ENCODE peak calls at places on chromosomes 13 and 19, in six cellular contexts. One of them, this sample, is unnamed.

GRCh38 chr13:78022164-78022877 is 103.7 kb upstream of the EDNRB start:
- DNase-seq in hepatocyte: no peak
- DNase-seq in left lung: no peak
- DNase-seq in AG09319: no peak
- DNase-seq in GM13976: peak; percentile 42
- DNase-seq in tibial nerve: no peak
- DNase-seq in this sample: peak; percentile 10

GRCh38 chr13:98549006-98549727 is 27.7 kb downstream of the STK24 start:
- DNase-seq in hepatocyte: no peak
- DNase-seq in left lung: no peak
- DNase-seq in AG09319: peak; percentile 73
- DNase-seq in GM13976: no peak
- DNase-seq in tibial nerve: no peak
- DNase-seq in this sample: no peak

GRCh38 chr19:36246006-36246391 is 31.1 kb downstream of the ZNF146 start:
- DNase-seq in hepatocyte: no peak
- DNase-seq in left lung: no peak
- DNase-seq in AG09319: no peak
- DNase-seq in GM13976: peak; percentile 8
- DNase-seq in tibial nerve: no peak
- DNase-seq in this sample: no peak

GRCh38 chr13:44895584-44895983 is 93.7 kb downstream of the NUFIP1 start:
- DNase-seq in hepatocyte: no peak
- DNase-seq in left lung: no peak
- DNase-seq in AG09319: no peak
- DNase-seq in GM13976: no peak
- DNase-seq in tibial nerve: no peak
- DNase-seq in this sample: no peak

GRCh38 chr19:38180071-38180470 is 44.0 kb downstream of the DPF1 start:
- DNase-seq in hepatocyte: no peak
- DNase-seq in left lung: no peak
- DNase-seq in AG09319: no peak
- DNase-seq in GM13976: no peak
- DNase-seq in tibial nerve: no peak
- DNase-seq in this sample: no peak

GRCh38 chr13:45063261-45063870 is 56.9 kb upstream of the GTF2F2 start:
- DNase-seq in hepatocyte: no peak
- DNase-seq in left lung: no peak
- DNase-seq in AG09319: no peak
- DNase-seq in GM13976: no peak
- DNase-seq in tibial nerve: no peak
- DNase-seq in this sample: no peak

GRCh38 chr13:44795176-44795575 is 194.1 kb downstream of the NUFIP1 start:
- DNase-seq in hepatocyte: no peak
- DNase-seq in left lung: no peak
- DNase-seq in AG09319: no peak
- DNase-seq in GM13976: no peak
- DNase-seq in tibial nerve: no peak
- DNase-seq in this sample: no peak

GRCh38 chr13:73962284-73962683 is 171.9 kb downstream of the KLF12 start:
- DNase-seq in hepatocyte: no peak
- DNase-seq in left lung: no peak
- DNase-seq in AG09319: no peak
- DNase-seq in GM13976: no peak
- DNase-seq in tibial nerve: no peak
- DNase-seq in this sample: no peak

GRCh38 chr13:90445179-90445578 is 902.3 kb upstream of the MIR17HG start:
- DNase-seq in hepatocyte: peak; percentile 55
- DNase-seq in left lung: no peak
- DNase-seq in AG09319: peak; percentile 67
- DNase-seq in GM13976: no peak
- DNase-seq in tibial nerve: no peak
- DNase-seq in this sample: no peak

GRCh38 chr13:64314286-64314685 is 2898.6 kb upstream of the PCDH20 start:
- DNase-seq in hepatocyte: no peak
- DNase-seq in left lung: no peak
- DNase-seq in AG09319: no peak
- DNase-seq in GM13976: no peak
- DNase-seq in tibial nerve: no peak
- DNase-seq in this sample: no peak

GRCh38 chr19:16920816-16921529 is 32.2 kb downstream of the F2RL3 start:
- DNase-seq in hepatocyte: peak; percentile 54
- DNase-seq in left lung: peak; percentile 44
- DNase-seq in AG09319: no peak
- DNase-seq in GM13976: no peak
- DNase-seq in tibial nerve: no peak
- DNase-seq in this sample: no peak

GRCh38 chr19:23062921-23063320 is 53.9 kb upstream of the ZNF730 start:
- DNase-seq in hepatocyte: no peak
- DNase-seq in left lung: no peak
- DNase-seq in AG09319: no peak
- DNase-seq in GM13976: no peak
- DNase-seq in tibial nerve: no peak
- DNase-seq in this sample: no peak

GRCh38 chr19:16457195-16457953 is 14.4 kb downstream of the EPS15L1 start:
- DNase-seq in hepatocyte: no peak
- DNase-seq in left lung: peak; percentile 41
- DNase-seq in AG09319: peak; percentile 32
- DNase-seq in GM13976: peak; percentile 57
- DNase-seq in tibial nerve: no peak
- DNase-seq in this sample: no peak

GRCh38 chr13:34411881-34412280 is 530.2 kb upstream of the NBEA start:
- DNase-seq in hepatocyte: no peak
- DNase-seq in left lung: no peak
- DNase-seq in AG09319: no peak
- DNase-seq in GM13976: no peak
- DNase-seq in tibial nerve: no peak
- DNase-seq in this sample: no peak

GRCh38 chr13:110759710-110760109 is 46.2 kb downstream of the ING1 start:
- DNase-seq in hepatocyte: no peak
- DNase-seq in left lung: no peak
- DNase-seq in AG09319: no peak
- DNase-seq in GM13976: no peak
- DNase-seq in tibial nerve: no peak
- DNase-seq in this sample: no peak

GRCh38 chr13:26074706-26075105 is 22.9 kb upstream of the SHISA2 start:
- DNase-seq in hepatocyte: peak; percentile 13
- DNase-seq in left lung: no peak
- DNase-seq in AG09319: peak; percentile 15
- DNase-seq in GM13976: no peak
- DNase-seq in tibial nerve: no peak
- DNase-seq in this sample: no peak

GRCh38 chr13:20566424-20566916 is 487 bp upstream of the IFT88 start:
- DNase-seq in hepatocyte: peak; percentile 90
- DNase-seq in left lung: no peak
- DNase-seq in AG09319: no peak
- DNase-seq in GM13976: no peak
- DNase-seq in tibial nerve: no peak
- DNase-seq in this sample: no peak

GRCh38 chr13:95235199-95235726 is 66.0 kb downstream of the ABCC4 start:
- DNase-seq in hepatocyte: no peak
- DNase-seq in left lung: no peak
- DNase-seq in AG09319: no peak
- DNase-seq in GM13976: no peak
- DNase-seq in tibial nerve: no peak
- DNase-seq in this sample: no peak

GRCh38 chr13:78602561-78603239 is 652 bp downstream of the POU4F1 start:
- DNase-seq in hepatocyte: no peak
- DNase-seq in left lung: peak; percentile 72
- DNase-seq in AG09319: no peak
- DNase-seq in GM13976: peak; percentile 51
- DNase-seq in tibial nerve: no peak
- DNase-seq in this sample: no peak

GRCh38 chr13:35485451-35485850 is 9.0 kb upstream of the MAB21L1 start:
- DNase-seq in hepatocyte: no peak
- DNase-seq in left lung: no peak
- DNase-seq in AG09319: no peak
- DNase-seq in GM13976: no peak
- DNase-seq in tibial nerve: no peak
- DNase-seq in this sample: no peak

GRCh38 chr13:106440846-106441245 is 94.6 kb downstream of the EFNB2 start:
- DNase-seq in hepatocyte: no peak
- DNase-seq in left lung: no peak
- DNase-seq in AG09319: no peak
- DNase-seq in GM13976: no peak
- DNase-seq in tibial nerve: no peak
- DNase-seq in this sample: no peak

GRCh38 chr19:45278087-45278486 is 27.0 kb downstream of the MARK4 start:
- DNase-seq in hepatocyte: no peak
- DNase-seq in left lung: no peak
- DNase-seq in AG09319: no peak
- DNase-seq in GM13976: no peak
- DNase-seq in tibial nerve: no peak
- DNase-seq in this sample: no peak

GRCh38 chr13:97344250-97345175 is 89.5 kb upstream of the RAP2A start:
- DNase-seq in hepatocyte: peak; percentile 67
- DNase-seq in left lung: no peak
- DNase-seq in AG09319: no peak
- DNase-seq in GM13976: peak; percentile 52
- DNase-seq in tibial nerve: peak; percentile 24
- DNase-seq in this sample: no peak

GRCh38 chr19:17680235-17680722 is 7.9 kb downstream of the UNC13A start:
- DNase-seq in hepatocyte: peak; percentile 86
- DNase-seq in left lung: peak; percentile 85
- DNase-seq in AG09319: no peak
- DNase-seq in GM13976: peak; percentile 89
- DNase-seq in tibial nerve: peak; percentile 28
- DNase-seq in this sample: peak; percentile 72

GRCh38 chr19:6002591-6002990 is 24.7 kb upstream of the RANBP3 start:
- DNase-seq in hepatocyte: no peak
- DNase-seq in left lung: no peak
- DNase-seq in AG09319: no peak
- DNase-seq in GM13976: no peak
- DNase-seq in tibial nerve: no peak
- DNase-seq in this sample: no peak

GRCh38 chr13:39892731-39893293 is 237.3 kb downstream of the COG6 start:
- DNase-seq in hepatocyte: no peak
- DNase-seq in left lung: no peak
- DNase-seq in AG09319: no peak
- DNase-seq in GM13976: no peak
- DNase-seq in tibial nerve: no peak
- DNase-seq in this sample: no peak

GRCh38 chr13:28545583-28546333 is 50.8 kb upstream of the FLT1 start:
- DNase-seq in hepatocyte: peak; percentile 63
- DNase-seq in left lung: no peak
- DNase-seq in AG09319: no peak
- DNase-seq in GM13976: no peak
- DNase-seq in tibial nerve: no peak
- DNase-seq in this sample: no peak

GRCh38 chr13:97978661-97979450 is 25.4 kb downstream of the IPO5 start:
- DNase-seq in hepatocyte: no peak
- DNase-seq in left lung: no peak
- DNase-seq in AG09319: no peak
- DNase-seq in GM13976: no peak
- DNase-seq in tibial nerve: no peak
- DNase-seq in this sample: no peak

GRCh38 chr13:106151056-106151699 is 384.3 kb downstream of the EFNB2 start:
- DNase-seq in hepatocyte: peak; percentile 43
- DNase-seq in left lung: no peak
- DNase-seq in AG09319: peak; percentile 35
- DNase-seq in GM13976: no peak
- DNase-seq in tibial nerve: no peak
- DNase-seq in this sample: no peak

GRCh38 chr13:31653730-31654129 is 85.6 kb upstream of the RXFP2 start:
- DNase-seq in hepatocyte: no peak
- DNase-seq in left lung: no peak
- DNase-seq in AG09319: no peak
- DNase-seq in GM13976: no peak
- DNase-seq in tibial nerve: no peak
- DNase-seq in this sample: no peak

GRCh38 chr19:55623130-55623868 is 1.1 kb downstream of the ZNF784 start:
- DNase-seq in hepatocyte: no peak
- DNase-seq in left lung: peak; percentile 63
- DNase-seq in AG09319: no peak
- DNase-seq in GM13976: no peak
- DNase-seq in tibial nerve: no peak
- DNase-seq in this sample: no peak

GRCh38 chr19:39951686-39952085 is 17.3 kb upstream of the FCGBP start:
- DNase-seq in hepatocyte: no peak
- DNase-seq in left lung: no peak
- DNase-seq in AG09319: no peak
- DNase-seq in GM13976: no peak
- DNase-seq in tibial nerve: no peak
- DNase-seq in this sample: no peak

GRCh38 chr13:53324656-53325055 is 296.0 kb downstream of the OLFM4 start:
- DNase-seq in hepatocyte: no peak
- DNase-seq in left lung: no peak
- DNase-seq in AG09319: no peak
- DNase-seq in GM13976: no peak
- DNase-seq in tibial nerve: no peak
- DNase-seq in this sample: no peak

GRCh38 chr13:32840113-32840512 is 176.1 kb upstream of the KL start:
- DNase-seq in hepatocyte: no peak
- DNase-seq in left lung: no peak
- DNase-seq in AG09319: no peak
- DNase-seq in GM13976: no peak
- DNase-seq in tibial nerve: no peak
- DNase-seq in this sample: no peak

GRCh38 chr19:56692496-56692895 is 20.9 kb upstream of the ZNF835 start:
- DNase-seq in hepatocyte: no peak
- DNase-seq in left lung: no peak
- DNase-seq in AG09319: no peak
- DNase-seq in GM13976: no peak
- DNase-seq in tibial nerve: no peak
- DNase-seq in this sample: no peak

GRCh38 chr13:94115054-94115453 is 364.4 kb downstream of the DCT start:
- DNase-seq in hepatocyte: no peak
- DNase-seq in left lung: no peak
- DNase-seq in AG09319: no peak
- DNase-seq in GM13976: no peak
- DNase-seq in tibial nerve: no peak
- DNase-seq in this sample: no peak
- TF ChIP-seq CTCF in hepatocyte: no peak
- TF ChIP-seq CTCF in left lung: no peak
- TF ChIP-seq CTCF in AG09319: no peak
- TF ChIP-seq CTCF in GM13976: no peak
- TF ChIP-seq CTCF in tibial nerve: no peak
- TF ChIP-seq CTCF in this sample: no peak

GRCh38 chr19:1235625-1236538 is 1.9 kb downstream of the CBARP start:
- DNase-seq in hepatocyte: no peak
- DNase-seq in left lung: no peak
- DNase-seq in AG09319: no peak
- DNase-seq in GM13976: no peak
- DNase-seq in tibial nerve: no peak
- DNase-seq in this sample: no peak
- TF ChIP-seq CTCF in hepatocyte: no peak
- TF ChIP-seq CTCF in left lung: no peak
- TF ChIP-seq CTCF in AG09319: no peak
- TF ChIP-seq CTCF in GM13976: no peak
- TF ChIP-seq CTCF in tibial nerve: no peak
- TF ChIP-seq CTCF in this sample: no peak

GRCh38 chr19:15195381-15195964 is 5.3 kb downstream of the NOTCH3 start:
- DNase-seq in hepatocyte: peak; percentile 90
- DNase-seq in left lung: peak; percentile 84
- DNase-seq in AG09319: no peak
- DNase-seq in GM13976: no peak
- DNase-seq in tibial nerve: no peak
- DNase-seq in this sample: peak; percentile 57
- TF ChIP-seq CTCF in hepatocyte: peak; percentile 38
- TF ChIP-seq CTCF in left lung: no peak
- TF ChIP-seq CTCF in AG09319: peak; percentile 8
- TF ChIP-seq CTCF in GM13976: peak; percentile 16
- TF ChIP-seq CTCF in tibial nerve: no peak
- TF ChIP-seq CTCF in this sample: no peak

GRCh38 chr19:13038306-13039210 is 43.3 kb downstream of the NFIX start:
- DNase-seq in hepatocyte: no peak
- DNase-seq in left lung: no peak
- DNase-seq in AG09319: no peak
- DNase-seq in GM13976: no peak
- DNase-seq in tibial nerve: no peak
- DNase-seq in this sample: no peak
- TF ChIP-seq CTCF in hepatocyte: no peak
- TF ChIP-seq CTCF in left lung: no peak
- TF ChIP-seq CTCF in AG09319: no peak
- TF ChIP-seq CTCF in GM13976: no peak
- TF ChIP-seq CTCF in tibial nerve: no peak
- TF ChIP-seq CTCF in this sample: no peak

This sample was measured in ascending aorta.